ENCODE peak calls at places on chromosomes 3 and 15, in six cellular contexts. One of them, this sample, is unnamed.

GRCh38 chr3:45796902-45797637 is 734 bp upstream of the SLC6A20 start:
- DNase-seq in neural crest cell: no peak
- DNase-seq in SW480: no peak
- DNase-seq in upper lobe of left lung: no peak
- DNase-seq in GM04504: no peak
- DNase-seq in activated naive CD4-positive, alpha-beta T cell treated with anti-CD3 and anti-CD28 coated beads, Interleukin-2, amount 10 ng/mL, durations not matched to agents 7 days and 5 days: no peak
- DNase-seq in this sample: no peak

GRCh38 chr15:80233511-80234080 is 18.4 kb downstream of the CTXND1 start:
- DNase-seq in neural crest cell: no peak
- DNase-seq in SW480: no peak
- DNase-seq in upper lobe of left lung: no peak
- DNase-seq in GM04504: no peak
- DNase-seq in activated naive CD4-positive, alpha-beta T cell treated with anti-CD3 and anti-CD28 coated beads, Interleukin-2, amount 10 ng/mL, durations not matched to agents 7 days and 5 days: no peak
- DNase-seq in this sample: no peak

GRCh38 chr15:93029613-93030429 is 59.2 kb downstream of the RGMA start:
- DNase-seq in neural crest cell: no peak
- DNase-seq in SW480: no peak
- DNase-seq in upper lobe of left lung: peak; percentile 63
- DNase-seq in GM04504: no peak
- DNase-seq in activated naive CD4-positive, alpha-beta T cell treated with anti-CD3 and anti-CD28 coated beads, Interleukin-2, amount 10 ng/mL, durations not matched to agents 7 days and 5 days: no peak
- DNase-seq in this sample: no peak

GRCh38 chr3:197205265-197205664 is 93.1 kb downstream of the DLG1 start:
- DNase-seq in neural crest cell: no peak
- DNase-seq in SW480: no peak
- DNase-seq in upper lobe of left lung: no peak
- DNase-seq in GM04504: no peak
- DNase-seq in activated naive CD4-positive, alpha-beta T cell treated with anti-CD3 and anti-CD28 coated beads, Interleukin-2, amount 10 ng/mL, durations not matched to agents 7 days and 5 days: no peak
- DNase-seq in this sample: no peak

GRCh38 chr15:65952425-65953053 is 83.2 kb downstream of the RAB11A start:
- DNase-seq in neural crest cell: peak; percentile 53
- DNase-seq in SW480: no peak
- DNase-seq in upper lobe of left lung: no peak
- DNase-seq in GM04504: peak; percentile 20
- DNase-seq in activated naive CD4-positive, alpha-beta T cell treated with anti-CD3 and anti-CD28 coated beads, Interleukin-2, amount 10 ng/mL, durations not matched to agents 7 days and 5 days: peak; percentile 42
- DNase-seq in this sample: peak; percentile 5

GRCh38 chr3:13347390-13347966 is 72.6 kb downstream of the NUP210 start:
- DNase-seq in neural crest cell: no peak
- DNase-seq in SW480: no peak
- DNase-seq in upper lobe of left lung: no peak
- DNase-seq in GM04504: no peak
- DNase-seq in activated naive CD4-positive, alpha-beta T cell treated with anti-CD3 and anti-CD28 coated beads, Interleukin-2, amount 10 ng/mL, durations not matched to agents 7 days and 5 days: no peak
- DNase-seq in this sample: no peak

GRCh38 chr3:36097180-36097579 is 283.1 kb upstream of the STAC start:
- DNase-seq in neural crest cell: no peak
- DNase-seq in SW480: no peak
- DNase-seq in upper lobe of left lung: no peak
- DNase-seq in GM04504: no peak
- DNase-seq in activated naive CD4-positive, alpha-beta T cell treated with anti-CD3 and anti-CD28 coated beads, Interleukin-2, amount 10 ng/mL, durations not matched to agents 7 days and 5 days: no peak
- DNase-seq in this sample: no peak

GRCh38 chr3:37492977-37493471 is 318.6 kb upstream of the LRRFIP2 start:
- DNase-seq in neural crest cell: no peak
- DNase-seq in SW480: no peak
- DNase-seq in upper lobe of left lung: no peak
- DNase-seq in GM04504: peak; percentile 30
- DNase-seq in activated naive CD4-positive, alpha-beta T cell treated with anti-CD3 and anti-CD28 coated beads, Interleukin-2, amount 10 ng/mL, durations not matched to agents 7 days and 5 days: no peak
- DNase-seq in this sample: peak; percentile 7

GRCh38 chr3:175338775-175339535 is 479.8 kb downstream of the NAALADL2 start:
- DNase-seq in neural crest cell: no peak
- DNase-seq in SW480: no peak
- DNase-seq in upper lobe of left lung: no peak
- DNase-seq in GM04504: peak; percentile 64
- DNase-seq in activated naive CD4-positive, alpha-beta T cell treated with anti-CD3 and anti-CD28 coated beads, Interleukin-2, amount 10 ng/mL, durations not matched to agents 7 days and 5 days: no peak
- DNase-seq in this sample: peak; percentile 31

GRCh38 chr3:103166890-103167289 is 732.1 kb downstream of the ZPLD1 start:
- DNase-seq in neural crest cell: no peak
- DNase-seq in SW480: no peak
- DNase-seq in upper lobe of left lung: peak; percentile 12
- DNase-seq in GM04504: no peak
- DNase-seq in activated naive CD4-positive, alpha-beta T cell treated with anti-CD3 and anti-CD28 coated beads, Interleukin-2, amount 10 ng/mL, durations not matched to agents 7 days and 5 days: no peak
- DNase-seq in this sample: no peak

GRCh38 chr15:83598031-83598430 is 55.9 kb upstream of the ADAMTSL3 start:
- DNase-seq in neural crest cell: no peak
- DNase-seq in SW480: no peak
- DNase-seq in upper lobe of left lung: no peak
- DNase-seq in GM04504: no peak
- DNase-seq in activated naive CD4-positive, alpha-beta T cell treated with anti-CD3 and anti-CD28 coated beads, Interleukin-2, amount 10 ng/mL, durations not matched to agents 7 days and 5 days: no peak
- DNase-seq in this sample: no peak

GRCh38 chr3:16318216-16318615 is 53.2 kb downstream of the OXNAD1 start:
- DNase-seq in neural crest cell: no peak
- DNase-seq in SW480: no peak
- DNase-seq in upper lobe of left lung: no peak
- DNase-seq in GM04504: peak; percentile 51
- DNase-seq in activated naive CD4-positive, alpha-beta T cell treated with anti-CD3 and anti-CD28 coated beads, Interleukin-2, amount 10 ng/mL, durations not matched to agents 7 days and 5 days: no peak
- DNase-seq in this sample: no peak

GRCh38 chr15:49235446-49236207 is 65.6 kb downstream of the GALK2 start:
- DNase-seq in neural crest cell: peak; percentile 53
- DNase-seq in SW480: peak; percentile 57
- DNase-seq in upper lobe of left lung: no peak
- DNase-seq in GM04504: peak; percentile 83
- DNase-seq in activated naive CD4-positive, alpha-beta T cell treated with anti-CD3 and anti-CD28 coated beads, Interleukin-2, amount 10 ng/mL, durations not matched to agents 7 days and 5 days: peak; percentile 69
- DNase-seq in this sample: peak; percentile 76

GRCh38 chr3:13566462-13566748 is 17.5 kb downstream of the FBLN2 start:
- DNase-seq in neural crest cell: no peak
- DNase-seq in SW480: no peak
- DNase-seq in upper lobe of left lung: peak; percentile 36
- DNase-seq in GM04504: no peak
- DNase-seq in activated naive CD4-positive, alpha-beta T cell treated with anti-CD3 and anti-CD28 coated beads, Interleukin-2, amount 10 ng/mL, durations not matched to agents 7 days and 5 days: no peak
- DNase-seq in this sample: no peak

GRCh38 chr15:79007066-79007465 is 62.2 kb upstream of the CTSH start:
- DNase-seq in neural crest cell: peak; percentile 61
- DNase-seq in SW480: no peak
- DNase-seq in upper lobe of left lung: no peak
- DNase-seq in GM04504: no peak
- DNase-seq in activated naive CD4-positive, alpha-beta T cell treated with anti-CD3 and anti-CD28 coated beads, Interleukin-2, amount 10 ng/mL, durations not matched to agents 7 days and 5 days: peak; percentile 60
- DNase-seq in this sample: no peak

GRCh38 chr3:42179110-42179725 is 86.8 kb downstream of the CCK start:
- DNase-seq in neural crest cell: no peak
- DNase-seq in SW480: peak; percentile 95
- DNase-seq in upper lobe of left lung: no peak
- DNase-seq in GM04504: peak; percentile 67
- DNase-seq in activated naive CD4-positive, alpha-beta T cell treated with anti-CD3 and anti-CD28 coated beads, Interleukin-2, amount 10 ng/mL, durations not matched to agents 7 days and 5 days: no peak
- DNase-seq in this sample: peak; percentile 74

GRCh38 chr3:64295594-64295993 is 70.3 kb upstream of the PRICKLE2 start:
- DNase-seq in neural crest cell: no peak
- DNase-seq in SW480: no peak
- DNase-seq in upper lobe of left lung: no peak
- DNase-seq in GM04504: peak; percentile 76
- DNase-seq in activated naive CD4-positive, alpha-beta T cell treated with anti-CD3 and anti-CD28 coated beads, Interleukin-2, amount 10 ng/mL, durations not matched to agents 7 days and 5 days: no peak
- DNase-seq in this sample: peak; percentile 80

GRCh38 chr3:158330820-158331219 is 220.9 kb downstream of the RSRC1 start:
- DNase-seq in neural crest cell: no peak
- DNase-seq in SW480: peak; percentile 15
- DNase-seq in upper lobe of left lung: no peak
- DNase-seq in GM04504: no peak
- DNase-seq in activated naive CD4-positive, alpha-beta T cell treated with anti-CD3 and anti-CD28 coated beads, Interleukin-2, amount 10 ng/mL, durations not matched to agents 7 days and 5 days: no peak
- DNase-seq in this sample: no peak